ENCODE peak calls at places on chromosomes 4 and X, in nine cellular contexts. E is aorta; D is stimulated activated CD8-positive, alpha-beta memory T cell treated with anti-CD3 and anti-CD28 coated beads, Interleukin-7, amount 100 ng/mL, for 1 hour; S is CMK; X is germinal center; U is Right ventricle myocardium superior; L is T1000; K is stimulated activated naive B cell treated with anti-CD40 and anti-IgM and Interleukin-4, amounts not matched to agents 10 μg/mL and 1 μg/mL and 100 μg/mL, for 72 hours; J is ecto neural progenitor cell. O is an unnamed sample.

GRCh38 chr4:117577686-117578085 is 456.6 kb upstream of the NDST3 start:
- DNase-seq in E (no peak), D (no peak), S (no peak), X (no peak), U (no peak), L (no peak), K (no peak), J (no peak), O (no peak)

GRCh38 chr4:84085986-84086385 is 413.1 kb downstream of the NKX6-1 start:
- DNase-seq in E (no peak), D (no peak), S (no peak), X (no peak), U (no peak), L (no peak), K (no peak), J (no peak), O (no peak)

GRCh38 chr4:2923678-2924173 is 39.5 kb downstream of the NOP14 start:
- DNase-seq in E (peak; percentile 54), D (no peak), S (no peak), X (no peak), U (no peak), L (no peak), K (no peak), J (no peak), O (no peak)

GRCh38 chr4:96170198-96170597 is 330.3 kb downstream of the PDHA2 start:
- DNase-seq in E (no peak), D (no peak), S (no peak), X (no peak), U (no peak), L (no peak), K (no peak), J (no peak), O (no peak)

GRCh38 chr4:176443117-176443516 is 123.4 kb downstream of the SPCS3 start:
- DNase-seq in E (no peak), D (no peak), S (no peak), X (no peak), U (no peak), L (no peak), K (no peak), J (no peak), O (no peak)

GRCh38 chr4:179509489-179509888 is 2067.3 kb upstream of the AGA start:
- DNase-seq in E (no peak), D (no peak), S (no peak), X (no peak), U (no peak), L (no peak), K (no peak), J (no peak), O (no peak)

GRCh38 chr4:26787461-26788340 is 72.9 kb upstream of the STIM2 start:
- DNase-seq in E (peak; percentile 83), D (no peak), S (no peak), X (no peak), U (peak; percentile 50), L (peak; percentile 92), K (peak; percentile 27), J (no peak), O (no peak)

GRCh38 chr4:88230953-88231835 is 53.2 kb downstream of the PPM1K start:
- DNase-seq in E (no peak), D (no peak), S (no peak), X (no peak), U (no peak), L (no peak), K (no peak), J (no peak), O (no peak)

GRCh38 chr4:14434483-14434882 is 567.8 kb upstream of the CPEB2 start:
- DNase-seq in E (no peak), D (no peak), S (no peak), X (no peak), U (no peak), L (no peak), K (no peak), J (no peak), O (no peak)

GRCh38 chrX:18933611-18934010 is 50.3 kb downstream of the PHKA2 start:
- DNase-seq in E (no peak), D (no peak), S (no peak), X (no peak), U (no peak), L (no peak), K (no peak), J (no peak), O (no peak)

GRCh38 chr4:142419712-142420111 is 426.4 kb downstream of the INPP4B start:
- DNase-seq in E (no peak), D (no peak), S (no peak), X (no peak), U (no peak), L (no peak), K (no peak), J (no peak), O (no peak)

GRCh38 chr4:116702949-116703348 is 382.4 kb downstream of the TRAM1L1 start:
- DNase-seq in E (no peak), D (no peak), S (no peak), X (no peak), U (no peak), L (no peak), K (no peak), J (no peak), O (no peak)

GRCh38 chr4:121989715-121990114 is 37.9 kb upstream of the TRPC3 start:
- DNase-seq in E (no peak), D (no peak), S (no peak), X (no peak), U (no peak), L (peak; percentile 66), K (no peak), J (no peak), O (no peak)

GRCh38 chrX:37060999-37061398 is 52.8 kb downstream of the FAM47C start:
- DNase-seq in E (no peak), D (no peak), S (peak; percentile 20), X (peak; percentile 0), U (no peak), L (no peak), K (no peak), J (no peak), O (no peak)

GRCh38 chr4:121256346-121256745 is 92.2 kb upstream of the TNIP3 start:
- DNase-seq in E (no peak), D (no peak), S (no peak), X (no peak), U (no peak), L (peak; percentile 46), K (peak; percentile 13), J (no peak), O (no peak)

GRCh38 chrX:1242901-1243402 is 25.7 kb upstream of the CSF2RA start:
- DNase-seq in E (peak; percentile 28), D (no peak), S (no peak), X (no peak), U (no peak), L (peak; percentile 35), K (no peak), J (no peak), O (no peak)

GRCh38 chr4:165191814-165192499 is 15.4 kb upstream of the KLHL2 start:
- DNase-seq in E (no peak), D (no peak), S (no peak), X (no peak), U (no peak), L (no peak), K (no peak), J (no peak), O (no peak)

GRCh38 chrX:118614150-118614549 is 113.3 kb upstream of the IL13RA1 start:
- DNase-seq in E (no peak), D (no peak), S (peak; percentile 29), X (no peak), U (no peak), L (no peak), K (no peak), J (no peak), O (no peak)

GRCh38 chr4:34791224-34791623 is 1453.1 kb downstream of the ARAP2 start:
- DNase-seq in E (no peak), D (no peak), S (no peak), X (no peak), U (no peak), L (no peak), K (no peak), J (no peak), O (no peak)

GRCh38 chr4:16256343-16256742 is 30.1 kb upstream of the TAPT1 start:
- DNase-seq in E (no peak), D (no peak), S (no peak), X (no peak), U (no peak), L (no peak), K (no peak), J (no peak), O (no peak)

GRCh38 chr4:4985844-4986243 is 33.4 kb downstream of the CYTL1 start:
- DNase-seq in E (no peak), D (no peak), S (no peak), X (no peak), U (no peak), L (no peak), K (no peak), J (no peak), O (no peak)

GRCh38 chr4:181952478-181952877 is 290.7 kb upstream of the TENM3 start:
- DNase-seq in E (no peak), D (no peak), S (no peak), X (no peak), U (no peak), L (no peak), K (no peak), J (no peak), O (no peak)

GRCh38 chrX:87299563-87300160 is 217.9 kb upstream of the KLHL4 start:
- DNase-seq in E (no peak), D (no peak), S (no peak), X (peak; percentile 1), U (no peak), L (no peak), K (no peak), J (no peak), O (no peak)